ENCODE peak calls at places on chromosomes 3 and 15, in seven cellular contexts. R is transverse colon, Y is A549, C is tibial nerve, G is ovary, H is sigmoid colon, Z is stomach. O is an unnamed sample.

GRCh38 chr3:64224826-64225606 is at the start of gene PRICKLE2:
- DNase-seq in G (peak), C (peak), H (peak), Z (peak), R (peak), Y (peak), O (peak)

GRCh38 chr3:195182470-195182795 is 88.5 kb downstream of the XXYLT1 start:
- DNase-seq in R (no peak), Z (no peak), Y (no peak), G (peak), H (peak), C (no peak), O (no peak)

GRCh38 chr3:50318163-50318562 is 4.4 kb downstream of the HYAL2 start:
- DNase-seq in C (no peak), G (no peak), Z (no peak), R (no peak), H (no peak), Y (no peak), O (no peak)

GRCh38 chr15:89338036-89338435 is 3.4 kb upstream of the POLG start:
- DNase-seq in C (no peak), R (no peak), H (peak), Z (no peak), G (no peak), Y (no peak), O (no peak)

GRCh38 chr15:74573987-74574386 is 33.0 kb downstream of the ARID3B start:
- DNase-seq in G (no peak), R (no peak), C (no peak), Y (no peak), H (no peak), Z (no peak), O (no peak)

GRCh38 chr15:35305031-35305555 is 220.0 kb upstream of the NANOGP8 start:
- DNase-seq in G (no peak), Z (no peak), C (no peak), H (no peak), Y (no peak), R (no peak), O (no peak)

GRCh38 chr3:110344897-110345767 is 726.5 kb upstream of the NECTIN3 start:
- DNase-seq in Z (no peak), G (no peak), H (no peak), C (no peak), R (no peak), Y (peak), O (no peak)

GRCh38 chr15:42863572-42864239 is 56.9 kb downstream of the TTBK2 start:
- DNase-seq in C (no peak), R (no peak), G (no peak), Z (peak), Y (no peak), H (no peak), O (no peak)

GRCh38 chr15:92683511-92683834 is 27.9 kb upstream of the FAM174B start:
- DNase-seq in R (peak), Z (peak), G (peak), H (peak), C (no peak), Y (peak), O (peak)

GRCh38 chr3:47469616-47470015 is 6.1 kb downstream of the SCAP start:
- DNase-seq in Y (no peak), R (peak), C (no peak), Z (no peak), H (no peak), G (no peak), O (no peak)

GRCh38 chr3:64213224-64213893 is 11.9 kb downstream of the PRICKLE2 start:
- DNase-seq in R (no peak), H (no peak), Y (no peak), C (no peak), Z (no peak), G (no peak), O (peak)

GRCh38 chr3:131072099-131072559 is 45.5 kb downstream of the NEK11 start:
- DNase-seq in R (no peak), G (no peak), Y (no peak), Z (no peak), C (no peak), H (no peak), O (no peak)

GRCh38 chr15:48559270-48559669 is 86.2 kb downstream of the FBN1 start:
- DNase-seq in Y (no peak), G (peak), H (peak), C (no peak), Z (no peak), R (no peak), O (no peak)

GRCh38 chr15:29937956-29938355 is 115.7 kb upstream of the TJP1 start:
- DNase-seq in G (no peak), Y (no peak), C (no peak), Z (no peak), H (no peak), R (no peak), O (no peak)

GRCh38 chr15:45114076-45114750 is at the start of the genes DUOX2 and DUOXA2:
- DNase-seq in C (no peak), R (no peak), G (no peak), H (no peak), Y (no peak), Z (peak), O (no peak)

GRCh38 chr3:30098206-30098605 is 508.2 kb upstream of the TGFBR2 start:
- DNase-seq in C (no peak), Y (no peak), R (no peak), Z (no peak), G (no peak), H (no peak), O (no peak)

GRCh38 chr3:129164500-129164899 is 3.6 kb upstream of the ISY1 start:
- DNase-seq in C (no peak), Y (no peak), G (no peak), R (no peak), H (no peak), Z (no peak), O (no peak)

GRCh38 chr3:129166579-129167332 is 5.9 kb upstream of the ISY1 start:
- DNase-seq in R (no peak), Y (no peak), H (no peak), G (no peak), C (no peak), Z (no peak), O (no peak)

GRCh38 chr3:129162729-129163579 is 2.1 kb upstream of the ISY1 start:
- DNase-seq in C (no peak), R (no peak), H (no peak), G (no peak), Z (no peak), Y (peak), O (no peak)

GRCh38 chr3:129160891-129161859 is at the start of gene ISY1:
- DNase-seq in H (peak), C (peak), R (peak), Y (peak), Z (peak), G (peak), O (peak)

GRCh38 chr3:129161860-129162271 is 1.0 kb upstream of the ISY1 start:
- DNase-seq in Y (no peak), G (no peak), H (no peak), C (no peak), R (no peak), Z (no peak), O (no peak)
- TF ChIP-seq CTCF in Y (no peak), G (no peak), H (no peak), C (no peak), R (no peak), Z (no peak), O (no peak)

DNA sequence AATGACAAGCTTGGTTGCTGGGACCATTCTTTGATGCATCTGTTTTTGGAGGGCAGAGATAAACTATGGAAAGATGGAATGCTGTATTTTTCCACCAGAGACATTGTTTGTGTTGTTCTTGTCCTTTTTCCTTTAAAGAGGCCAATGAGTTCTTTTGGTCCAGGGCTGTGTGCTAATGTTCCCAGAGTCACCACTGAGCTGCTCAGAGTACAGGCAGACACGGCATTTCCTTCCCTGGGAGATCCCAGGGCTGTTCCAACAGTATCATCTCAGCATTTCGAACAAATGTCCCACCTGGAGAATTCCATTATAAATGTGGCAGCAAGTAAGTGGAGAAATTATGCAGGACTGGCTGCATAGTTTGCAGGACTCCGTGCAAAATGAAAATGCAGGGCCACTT is 190.6 kb downstream of the IL20RB start:
- DNase-seq in Y (no peak), Z (no peak), C (no peak), G (no peak), R (no peak), H (no peak), O (peak)
- TF ChIP-seq EP300 in Y (no peak), Z (no peak), C (no peak), G (no peak), R (no peak), H (no peak), O (no peak)

GRCh38 chr15:99244306-99244705 is 5.1 kb downstream of the TTC23 start:
- DNase-seq in Z (no peak), G (no peak), Y (no peak), H (no peak), R (no peak), C (no peak), O (no peak)

GRCh38 chr15:99247063-99247462 is 2.3 kb downstream of the TTC23 start:
- DNase-seq in C (no peak), Z (no peak), R (no peak), H (no peak), Y (no peak), G (no peak), O (no peak)

GRCh38 chr15:99238849-99239248 is 10.5 kb downstream of the TTC23 start:
- DNase-seq in G (no peak), C (no peak), R (no peak), Z (no peak), H (no peak), Y (no peak), O (no peak)

GRCh38 chr15:99239545-99240198 is 9.7 kb downstream of the TTC23 start:
- DNase-seq in H (no peak), C (no peak), Z (no peak), R (no peak), Y (no peak), G (no peak), O (no peak)

DNA sequence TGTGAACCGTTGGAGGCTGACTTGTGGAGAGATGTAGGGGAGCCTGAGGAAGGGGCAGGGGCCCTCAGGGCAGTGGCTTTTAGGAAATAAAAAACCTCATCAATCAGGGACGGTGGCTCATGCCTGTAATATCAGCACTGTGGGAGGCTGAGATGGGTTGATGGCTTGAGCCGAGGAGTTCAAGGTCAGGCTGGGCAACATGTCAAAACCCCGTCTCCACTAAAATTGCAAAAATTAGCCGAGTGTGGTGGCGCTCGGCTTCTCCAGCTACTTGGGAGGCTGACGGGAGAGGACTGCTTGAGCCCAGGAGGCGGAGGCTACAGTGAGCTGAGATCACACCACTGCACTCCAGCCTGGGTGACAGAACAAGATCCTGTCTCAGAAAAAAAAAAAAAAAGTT is 7.6 kb downstream of the TTC23 start:
- DNase-seq in Y (no peak), G (no peak), H (no peak), R (no peak), Z (no peak), C (no peak), O (no peak)
- TF ChIP-seq CTCF in Y (no peak), G (no peak), H (no peak), R (no peak), Z (no peak), C (no peak), O (no peak)

DNA sequence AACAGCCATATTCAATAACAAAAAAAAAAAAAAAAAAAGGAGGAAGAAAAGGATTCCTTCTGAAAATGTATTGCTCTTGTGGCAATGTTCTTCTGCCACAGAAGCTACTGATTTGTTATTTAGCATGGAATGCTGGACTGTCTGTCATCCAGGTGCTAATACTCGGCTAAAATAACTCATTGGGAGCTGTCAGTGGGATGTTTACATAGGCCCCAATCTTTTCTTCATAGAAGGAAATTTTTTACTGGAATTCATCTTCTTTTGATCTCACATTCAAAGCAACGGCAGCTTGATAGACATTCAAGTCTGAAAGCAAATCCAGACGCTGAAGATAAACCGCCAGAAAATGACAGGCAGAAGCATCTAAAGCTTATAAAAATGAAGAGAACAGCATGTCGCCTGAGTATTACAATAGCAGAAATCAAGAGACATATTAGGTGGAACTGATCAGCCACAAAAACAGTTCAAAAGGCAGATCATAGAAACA is 452.1 kb downstream of the FOXP1 start:
- DNase-seq in R (no peak), G (no peak), Z (no peak), C (no peak), Y (no peak), H (no peak), O (no peak)
- TF ChIP-seq EP300 in R (no peak), G (no peak), Z (no peak), C (no peak), Y (no peak), H (no peak), O (no peak)

DNA sequence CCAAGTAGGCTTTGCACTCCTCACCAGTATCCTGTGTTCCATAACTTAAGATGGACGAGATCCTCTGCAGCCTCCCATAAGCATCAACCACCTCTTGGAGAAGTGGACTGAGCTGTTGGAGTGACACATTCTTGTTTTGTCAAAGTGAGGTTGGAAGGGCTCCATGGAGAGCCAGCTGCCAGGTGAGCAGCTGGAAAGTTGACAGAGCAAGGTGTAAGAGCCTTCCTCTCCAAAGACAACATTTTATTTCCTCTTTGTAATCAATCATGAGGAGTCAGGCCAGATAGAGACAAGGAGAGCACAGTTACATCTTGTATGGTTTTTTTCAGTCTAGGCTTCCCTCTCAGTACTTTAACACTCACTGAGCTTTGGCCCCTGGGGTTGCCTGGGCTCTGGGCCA is 5.1 kb downstream of the ABI3BP start:
- DNase-seq in C (no peak), Y (no peak), G (no peak), H (no peak), R (no peak), Z (no peak), O (no peak)
- TF ChIP-seq CTCF in C (no peak), Y (no peak), G (no peak), H (no peak), R (no peak), Z (no peak), O (no peak)

GRCh38 chr3:67362686-67363085 is 291.7 kb downstream of the SUCLG2 start:
- DNase-seq in R (no peak), H (no peak), Z (no peak), C (no peak), Y (no peak), G (no peak), O (no peak)
- TF ChIP-seq EP300 in R (no peak), H (no peak), Z (no peak), C (no peak), Y (no peak), G (no peak), O (no peak)

GRCh38 chr3:155243512-155243921 is 50.0 kb downstream of the STRIT1 start:
- DNase-seq in C (no peak), G (no peak), Z (no peak), R (no peak), Y (no peak), H (no peak), O (no peak)
- TF ChIP-seq CTCF in C (no peak), G (no peak), Z (no peak), R (no peak), Y (no peak), H (no peak), O (no peak)

GRCh38 chr3:81419196-81419595 is 342.2 kb downstream of the GBE1 start:
- DNase-seq in C (no peak), G (no peak), R (no peak), Y (peak), H (no peak), Z (no peak), O (no peak)

DNA sequence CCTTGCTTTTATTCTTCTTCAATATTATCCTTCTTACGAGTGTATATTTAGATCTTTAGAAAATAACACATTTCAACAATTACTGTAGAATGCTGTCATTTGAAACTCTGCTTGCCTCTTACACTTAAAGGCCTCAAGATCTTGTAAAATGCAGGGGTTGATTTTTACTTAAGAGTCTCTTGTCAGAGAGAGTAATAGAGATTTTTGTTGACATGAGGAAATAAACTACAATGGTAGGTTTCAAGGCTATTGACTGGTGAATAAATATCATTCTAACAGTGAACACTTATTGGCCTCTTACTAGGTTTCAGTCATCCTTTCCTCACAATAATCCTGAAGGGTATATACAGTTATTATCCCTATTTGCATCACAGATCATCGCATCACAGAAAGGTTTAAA is 344.6 kb downstream of the GBE1 start:
- DNase-seq in G (no peak), R (no peak), Y (no peak), C (no peak), Z (no peak), H (no peak), O (no peak)
- TF ChIP-seq EP300 in G (no peak), R (no peak), Y (no peak), C (no peak), Z (no peak), H (no peak), O (no peak)

DNA sequence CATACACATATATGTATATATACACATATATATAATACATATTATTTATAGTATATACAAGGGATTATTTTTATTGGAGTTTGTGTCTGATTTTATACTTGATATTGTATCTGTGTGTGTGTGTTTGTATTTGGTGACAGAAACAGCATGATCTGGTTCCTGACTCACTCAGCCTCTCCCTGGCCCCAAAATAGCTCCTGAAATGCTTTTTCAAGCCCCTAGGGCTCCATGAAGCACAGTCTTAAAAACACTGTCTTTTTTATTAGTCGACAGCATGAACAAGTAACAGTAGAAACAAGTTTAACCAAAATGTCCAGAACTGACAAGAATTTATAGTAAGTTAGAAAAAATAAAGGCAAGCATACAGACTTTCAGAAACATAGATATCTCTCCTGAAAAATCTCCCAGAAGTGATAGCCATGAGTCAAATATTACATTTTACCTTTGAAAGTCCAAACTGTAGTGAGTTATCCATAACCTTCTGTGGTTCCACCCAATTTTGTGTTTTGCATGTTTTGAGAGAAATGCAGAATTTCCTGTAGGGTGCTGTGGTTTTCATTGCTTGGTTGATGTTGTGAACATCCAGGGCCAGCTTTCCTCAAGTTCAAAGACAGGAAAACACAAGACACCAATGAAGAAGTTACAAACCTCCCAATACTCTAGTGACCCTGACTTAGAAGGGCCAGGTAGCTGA is 98.5 kb upstream of the CCDC80 start:
- DNase-seq in Y (peak), H (no peak), Z (no peak), R (no peak), G (no peak), C (no peak), O (no peak)
- TF ChIP-seq CTCF in Y (no peak), H (no peak), Z (no peak), R (no peak), G (no peak), C (no peak), O (no peak)